ENCODE peak calls at places on chromosome 1, in seven cellular contexts. One of them, this sample, is unnamed.

GRCh38 chr1:20720631-20721051 is 2.8 kb upstream of the KIF17 start:
- DNase-seq in tibial artery: peak
- DNase-seq in suprapubic skin: peak
- DNase-seq in astrocyte of the spinal cord: no peak
- DNase-seq in GM23338: no peak
- DNase-seq in AG09309: no peak
- DNase-seq in AG10803: no peak
- DNase-seq in this sample: no peak

GRCh38 chr1:183227963-183228649 is 42.0 kb downstream of the LAMC2 start:
- DNase-seq in tibial artery: no peak
- DNase-seq in suprapubic skin: no peak
- DNase-seq in astrocyte of the spinal cord: peak
- DNase-seq in GM23338: peak
- DNase-seq in AG09309: no peak
- DNase-seq in AG10803: peak
- DNase-seq in this sample: peak

GRCh38 chr1:35637401-35637809 is 3.9 kb downstream of the PSMB2 start:
- DNase-seq in tibial artery: no peak
- DNase-seq in suprapubic skin: no peak
- DNase-seq in astrocyte of the spinal cord: peak
- DNase-seq in GM23338: peak
- DNase-seq in AG09309: peak
- DNase-seq in AG10803: peak
- DNase-seq in this sample: peak

GRCh38 chr1:41356752-41357151 is 4.5 kb upstream of the FOXO6 start:
- DNase-seq in tibial artery: no peak
- DNase-seq in suprapubic skin: peak
- DNase-seq in astrocyte of the spinal cord: no peak
- DNase-seq in GM23338: no peak
- DNase-seq in AG09309: no peak
- DNase-seq in AG10803: no peak
- DNase-seq in this sample: no peak

GRCh38 chr1:48936436-48936835 is 159.7 kb upstream of the BEND5 start:
- DNase-seq in tibial artery: no peak
- DNase-seq in suprapubic skin: no peak
- DNase-seq in astrocyte of the spinal cord: no peak
- DNase-seq in GM23338: no peak
- DNase-seq in AG09309: no peak
- DNase-seq in AG10803: peak
- DNase-seq in this sample: peak

GRCh38 chr1:1069061-1069710 is 4.9 kb downstream of the RNF223 start:
- DNase-seq in tibial artery: no peak
- DNase-seq in suprapubic skin: no peak
- DNase-seq in astrocyte of the spinal cord: peak
- DNase-seq in GM23338: peak
- DNase-seq in AG09309: no peak
- DNase-seq in AG10803: no peak
- DNase-seq in this sample: peak

GRCh38 chr1:185733818-185734709 is at the start of gene HMCN1:
- DNase-seq in tibial artery: peak
- DNase-seq in suprapubic skin: peak
- DNase-seq in astrocyte of the spinal cord: peak
- DNase-seq in GM23338: peak
- DNase-seq in AG09309: no peak
- DNase-seq in AG10803: peak
- DNase-seq in this sample: peak

GRCh38 chr1:228061411-228062084 is 21.0 kb upstream of the ARF1 start:
- DNase-seq in tibial artery: peak
- DNase-seq in suprapubic skin: peak
- DNase-seq in astrocyte of the spinal cord: no peak
- DNase-seq in GM23338: no peak
- DNase-seq in AG09309: no peak
- DNase-seq in AG10803: no peak
- DNase-seq in this sample: no peak

GRCh38 chr1:53246261-53247134 is 8.2 kb upstream of the MAGOH start:
- DNase-seq in tibial artery: no peak
- DNase-seq in suprapubic skin: no peak
- DNase-seq in astrocyte of the spinal cord: peak
- DNase-seq in GM23338: no peak
- DNase-seq in AG09309: peak
- DNase-seq in AG10803: peak
- DNase-seq in this sample: peak

GRCh38 chr1:206508956-206509355 is 1.6 kb downstream of the RASSF5 start:
- DNase-seq in tibial artery: peak
- DNase-seq in suprapubic skin: no peak
- DNase-seq in astrocyte of the spinal cord: no peak
- DNase-seq in GM23338: no peak
- DNase-seq in AG09309: peak
- DNase-seq in AG10803: peak
- DNase-seq in this sample: peak

GRCh38 chr1:58903450-58904298 is 119.8 kb upstream of the JUN start:
- DNase-seq in tibial artery: peak
- DNase-seq in suprapubic skin: peak
- DNase-seq in astrocyte of the spinal cord: peak
- DNase-seq in GM23338: peak
- DNase-seq in AG09309: peak
- DNase-seq in AG10803: peak
- DNase-seq in this sample: peak

GRCh38 chr1:85274969-85275453 is 1.4 kb downstream of the BCL10 start:
- DNase-seq in tibial artery: no peak
- DNase-seq in suprapubic skin: no peak
- DNase-seq in astrocyte of the spinal cord: peak
- DNase-seq in GM23338: no peak
- DNase-seq in AG09309: no peak
- DNase-seq in AG10803: peak
- DNase-seq in this sample: peak

GRCh38 chr1:247241687-247242086 is 14.2 kb upstream of the VN1R5 start:
- DNase-seq in tibial artery: no peak
- DNase-seq in suprapubic skin: no peak
- DNase-seq in astrocyte of the spinal cord: no peak
- DNase-seq in GM23338: no peak
- DNase-seq in AG09309: no peak
- DNase-seq in AG10803: no peak
- DNase-seq in this sample: peak

GRCh38 chr1:120179420-120180348 is 3.4 kb upstream of the SEC22B start:
- DNase-seq in tibial artery: no peak
- DNase-seq in suprapubic skin: no peak
- DNase-seq in astrocyte of the spinal cord: peak
- DNase-seq in GM23338: peak
- DNase-seq in AG09309: no peak
- DNase-seq in AG10803: peak
- DNase-seq in this sample: peak

GRCh38 chr1:6260433-6260934 is 414 bp downstream of the GPR153 start:
- DNase-seq in tibial artery: no peak
- DNase-seq in suprapubic skin: no peak
- DNase-seq in astrocyte of the spinal cord: no peak
- DNase-seq in GM23338: peak
- DNase-seq in AG09309: no peak
- DNase-seq in AG10803: no peak
- DNase-seq in this sample: no peak

GRCh38 chr1:44616991-44617702 is 57.1 kb downstream of the TMEM53 start:
- DNase-seq in tibial artery: no peak
- DNase-seq in suprapubic skin: no peak
- DNase-seq in astrocyte of the spinal cord: no peak
- DNase-seq in GM23338: peak
- DNase-seq in AG09309: no peak
- DNase-seq in AG10803: peak
- DNase-seq in this sample: peak

GRCh38 chr1:25503551-25504426 is 39.6 kb upstream of the LDLRAP1 start:
- DNase-seq in tibial artery: peak
- DNase-seq in suprapubic skin: no peak
- DNase-seq in astrocyte of the spinal cord: no peak
- DNase-seq in GM23338: peak
- DNase-seq in AG09309: no peak
- DNase-seq in AG10803: peak
- DNase-seq in this sample: no peak

GRCh38 chr1:17212487-17213121 is 7.7 kb downstream of the PADI1 start:
- DNase-seq in tibial artery: no peak
- DNase-seq in suprapubic skin: no peak
- DNase-seq in astrocyte of the spinal cord: peak
- DNase-seq in GM23338: peak
- DNase-seq in AG09309: peak
- DNase-seq in AG10803: peak
- DNase-seq in this sample: peak

GRCh38 chr1:59669752-59670312 is 144.9 kb upstream of the HOOK1 start:
- DNase-seq in tibial artery: peak
- DNase-seq in suprapubic skin: no peak
- DNase-seq in astrocyte of the spinal cord: peak
- DNase-seq in GM23338: peak
- DNase-seq in AG09309: no peak
- DNase-seq in AG10803: peak
- DNase-seq in this sample: peak

GRCh38 chr1:46603858-46604549 is at the start of gene MKNK1:
- DNase-seq in tibial artery: peak
- DNase-seq in suprapubic skin: peak
- DNase-seq in astrocyte of the spinal cord: peak
- DNase-seq in GM23338: peak
- DNase-seq in AG09309: peak
- DNase-seq in AG10803: peak
- DNase-seq in this sample: peak
- TF ChIP-seq CTCF in tibial artery: no peak
- TF ChIP-seq CTCF in suprapubic skin: no peak
- TF ChIP-seq CTCF in astrocyte of the spinal cord: peak
- TF ChIP-seq CTCF in GM23338: peak
- TF ChIP-seq CTCF in AG09309: peak
- TF ChIP-seq CTCF in AG10803: peak
- TF ChIP-seq CTCF in this sample: no peak

GRCh38 chr1:214548988-214549387 is 2.4 kb downstream of the PTPN14 start:
- DNase-seq in tibial artery: no peak
- DNase-seq in suprapubic skin: no peak
- DNase-seq in astrocyte of the spinal cord: peak
- DNase-seq in GM23338: no peak
- DNase-seq in AG09309: no peak
- DNase-seq in AG10803: peak
- DNase-seq in this sample: peak
- H3K4me3 ChIP-seq in tibial artery: peak
- H3K4me3 ChIP-seq in suprapubic skin: peak
- H3K4me3 ChIP-seq in astrocyte of the spinal cord: peak
- H3K4me3 ChIP-seq in GM23338: peak
- H3K4me3 ChIP-seq in AG09309: peak
- H3K4me3 ChIP-seq in AG10803: peak
- H3K4me3 ChIP-seq in this sample: peak

GRCh38 chr1:15286452-15286851 is 39.4 kb downstream of the FHAD1 start:
- DNase-seq in tibial artery: no peak
- DNase-seq in suprapubic skin: peak
- DNase-seq in astrocyte of the spinal cord: no peak
- DNase-seq in GM23338: no peak
- DNase-seq in AG09309: no peak
- DNase-seq in AG10803: no peak
- DNase-seq in this sample: no peak

GRCh38 chr1:15287591-15287990 is 40.6 kb downstream of the FHAD1 start:
- DNase-seq in tibial artery: no peak
- DNase-seq in suprapubic skin: peak
- DNase-seq in astrocyte of the spinal cord: no peak
- DNase-seq in GM23338: no peak
- DNase-seq in AG09309: no peak
- DNase-seq in AG10803: no peak
- DNase-seq in this sample: no peak

GRCh38 chr1:15287035-15287434 is 40.0 kb downstream of the FHAD1 start:
- DNase-seq in tibial artery: no peak
- DNase-seq in suprapubic skin: peak
- DNase-seq in astrocyte of the spinal cord: no peak
- DNase-seq in GM23338: no peak
- DNase-seq in AG09309: no peak
- DNase-seq in AG10803: no peak
- DNase-seq in this sample: no peak

GRCh38 chr1:15289251-15289651 is 42.2 kb downstream of the FHAD1 start:
- DNase-seq in tibial artery: no peak
- DNase-seq in suprapubic skin: peak
- DNase-seq in astrocyte of the spinal cord: no peak
- DNase-seq in GM23338: no peak
- DNase-seq in AG09309: no peak
- DNase-seq in AG10803: no peak
- DNase-seq in this sample: no peak

DNA sequence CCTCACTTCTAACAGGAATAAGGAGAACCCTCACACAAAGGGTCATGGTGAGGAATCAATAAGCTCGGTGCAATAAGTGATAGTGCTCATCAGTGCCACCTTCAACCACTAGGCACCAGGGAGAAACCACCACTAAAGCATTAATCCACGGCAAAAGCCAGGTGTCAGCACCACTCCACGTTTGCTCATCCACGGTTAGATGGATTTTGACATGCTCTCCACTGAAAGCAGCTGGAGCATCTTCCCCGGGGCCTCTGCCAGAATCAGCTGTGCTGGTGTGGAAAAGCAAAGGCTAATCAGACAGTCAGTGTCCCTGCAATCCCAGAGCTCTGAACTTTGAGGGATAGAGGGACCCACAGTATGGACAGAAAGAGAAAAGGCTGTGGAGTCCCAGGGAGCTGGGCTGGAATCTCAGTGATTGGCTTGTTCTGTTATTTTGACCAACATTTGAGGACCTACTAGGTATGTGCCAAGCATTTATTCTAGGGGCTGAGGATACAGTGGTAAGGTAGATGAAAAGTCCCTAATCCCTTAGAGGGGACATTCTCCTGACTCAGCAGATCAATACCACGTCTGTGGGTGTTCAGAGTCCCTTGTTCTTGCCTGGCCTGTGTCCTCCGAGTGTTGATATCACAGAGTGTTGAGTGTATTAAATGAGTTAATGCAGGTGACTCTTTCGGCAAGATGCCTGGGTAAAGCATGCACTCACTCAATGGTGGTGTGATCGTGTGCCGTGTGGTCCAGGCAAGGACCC is 41.3 kb downstream of the FHAD1 start:
- DNase-seq in tibial artery: no peak
- DNase-seq in suprapubic skin: peak
- DNase-seq in astrocyte of the spinal cord: no peak
- DNase-seq in GM23338: no peak
- DNase-seq in AG09309: no peak
- DNase-seq in AG10803: peak
- DNase-seq in this sample: no peak
- TF ChIP-seq CTCF in tibial artery: no peak
- TF ChIP-seq CTCF in suprapubic skin: no peak
- TF ChIP-seq CTCF in astrocyte of the spinal cord: peak
- TF ChIP-seq CTCF in GM23338: no peak
- TF ChIP-seq CTCF in AG09309: peak
- TF ChIP-seq CTCF in AG10803: peak
- TF ChIP-seq CTCF in this sample: peak

GRCh38 chr1:160206421-160207117 is 1.4 kb downstream of the PEA15 start:
- DNase-seq in tibial artery: no peak
- DNase-seq in suprapubic skin: peak
- DNase-seq in astrocyte of the spinal cord: peak
- DNase-seq in GM23338: peak
- DNase-seq in AG09309: peak
- DNase-seq in AG10803: peak
- DNase-seq in this sample: peak

GRCh38 chr1:160207118-160207650 is 2.0 kb downstream of the PEA15 start:
- DNase-seq in tibial artery: no peak
- DNase-seq in suprapubic skin: no peak
- DNase-seq in astrocyte of the spinal cord: no peak
- DNase-seq in GM23338: no peak
- DNase-seq in AG09309: no peak
- DNase-seq in AG10803: no peak
- DNase-seq in this sample: no peak

GRCh38 chr1:160208179-160209040 is 3.2 kb downstream of the PEA15 start:
- DNase-seq in tibial artery: no peak
- DNase-seq in suprapubic skin: peak
- DNase-seq in astrocyte of the spinal cord: no peak
- DNase-seq in GM23338: no peak
- DNase-seq in AG09309: no peak
- DNase-seq in AG10803: no peak
- DNase-seq in this sample: peak

GRCh38 chr1:160209041-160209655 is 4.0 kb downstream of the PEA15 start:
- DNase-seq in tibial artery: no peak
- DNase-seq in suprapubic skin: no peak
- DNase-seq in astrocyte of the spinal cord: no peak
- DNase-seq in GM23338: no peak
- DNase-seq in AG09309: no peak
- DNase-seq in AG10803: no peak
- DNase-seq in this sample: no peak

GRCh38 chr1:160207751-160208150 is 2.6 kb downstream of the PEA15 start:
- DNase-seq in tibial artery: no peak
- DNase-seq in suprapubic skin: no peak
- DNase-seq in astrocyte of the spinal cord: no peak
- DNase-seq in GM23338: no peak
- DNase-seq in AG09309: no peak
- DNase-seq in AG10803: no peak
- DNase-seq in this sample: no peak
- H3K4me3 ChIP-seq in tibial artery: no peak
- H3K4me3 ChIP-seq in suprapubic skin: no peak
- H3K4me3 ChIP-seq in astrocyte of the spinal cord: no peak
- H3K4me3 ChIP-seq in GM23338: no peak
- H3K4me3 ChIP-seq in AG09309: no peak
- H3K4me3 ChIP-seq in AG10803: no peak
- H3K4me3 ChIP-seq in this sample: no peak